ENCODE peak calls at places on chromosome 9, in five cellular contexts. U is neural crest cell, T is GM12865, L is AG10803, F is glutamatergic neuron. J is an unnamed sample.

GRCh38 chr9:98539954-98540353 is 168.8 kb downstream of the GABBR2 start:
- DNase-seq in U (no peak), T (no peak), L (no peak), F (no peak), J (no peak)

GRCh38 chr9:122742003-122742402 is at the start of gene OR1L6:
- DNase-seq in U (no peak), T (no peak), L (no peak), F (no peak), J (no peak)

GRCh38 chr9:131312822-131313770 is 23.6 kb downstream of the PLPP7 start:
- DNase-seq in U (no peak), T (no peak), L (no peak), F (no peak), J (no peak)

GRCh38 chr9:33114746-33115145 is 38.3 kb upstream of the SMU1 start:
- DNase-seq in U (no peak), T (no peak), L (no peak), F (no peak), J (no peak)

GRCh38 chr9:129990269-129991005 is 52.6 kb downstream of the FNBP1 start:
- DNase-seq in U (no peak), T (peak), L (no peak), F (no peak), J (no peak)

GRCh38 chr9:16458696-16459420 is 411.6 kb downstream of the BNC2 start:
- DNase-seq in U (no peak), T (peak), L (no peak), F (no peak), J (no peak)

GRCh38 chr9:76441551-76442322 is 17.2 kb upstream of the GCNT1 start:
- DNase-seq in U (no peak), T (peak), L (peak), F (no peak), J (no peak)

GRCh38 chr9:127356906-127357305 is 40.1 kb upstream of the SLC2A8 start:
- DNase-seq in U (no peak), T (no peak), L (no peak), F (no peak), J (no peak)

GRCh38 chr9:120032639-120033038 is 547.3 kb downstream of the CDK5RAP2 start:
- DNase-seq in U (no peak), T (no peak), L (peak), F (peak), J (peak)
- TF ChIP-seq CTCF in U (peak), T (no peak), L (peak), F (peak), J (peak)

DNA sequence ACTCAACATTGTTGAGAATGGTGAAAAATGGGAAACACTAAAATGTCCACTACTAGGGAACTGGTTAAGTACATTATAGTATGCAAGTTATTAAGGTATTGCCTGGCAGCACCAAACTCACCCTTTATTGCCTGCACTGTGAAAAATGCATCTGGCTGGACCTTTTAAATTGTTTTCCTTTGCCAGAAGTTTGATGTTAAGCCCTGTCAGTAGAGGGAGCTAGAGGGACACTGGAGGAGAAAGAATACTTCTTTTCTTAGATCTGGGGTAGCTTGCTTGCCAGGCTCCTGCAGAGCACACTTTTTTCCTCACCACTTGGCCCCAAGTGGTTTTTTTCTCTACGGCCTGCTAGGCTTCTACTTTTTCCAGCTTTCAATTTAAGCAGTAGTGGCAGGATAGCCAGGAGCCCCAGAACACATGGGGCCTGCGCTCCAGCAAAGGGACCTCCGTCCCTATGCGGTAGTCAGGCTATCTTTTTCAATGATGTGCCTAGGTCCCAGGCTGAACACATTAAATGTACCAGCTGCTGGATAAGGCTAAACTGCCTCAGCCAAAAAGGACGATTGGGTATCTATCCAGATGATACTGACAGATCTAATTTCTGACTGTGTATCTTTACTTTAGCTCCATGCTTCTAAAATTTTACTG is 8.0 kb upstream of the HABP4 start:
- DNase-seq in U (no peak), T (peak), L (no peak), F (no peak), J (peak)
- TF ChIP-seq CTCF in U (peak), T (peak), L (peak), F (peak), J (peak)

GRCh38 chr9:136949817-136950655 is 2.0 kb upstream of the LCN12 start:
- DNase-seq in U (peak), T (peak), L (peak), F (peak), J (peak)
- TF ChIP-seq CTCF in U (peak), T (peak), L (no peak), F (no peak), J (no peak)

DNA sequence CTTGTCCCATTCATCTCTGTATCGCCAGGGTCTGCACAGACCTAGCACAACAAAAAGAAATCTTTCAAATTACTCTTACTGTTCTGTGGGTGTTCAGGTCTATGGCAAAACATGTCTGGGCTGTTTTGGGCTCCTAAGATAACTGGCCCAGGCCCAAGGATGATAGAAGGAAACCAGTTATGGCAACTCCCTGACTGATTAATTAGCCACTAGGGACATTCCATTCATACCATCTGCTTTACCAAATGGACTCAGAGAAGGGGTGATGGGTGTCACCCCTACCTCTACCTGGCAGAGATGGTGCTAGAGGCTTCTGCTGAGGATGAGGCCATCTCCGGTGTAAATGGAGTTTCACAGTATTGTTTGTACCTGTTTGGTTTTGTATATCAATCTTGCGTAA is 1.9 kb downstream of the SLC31A2 start:
- DNase-seq in U (no peak), T (no peak), L (peak), F (no peak), J (no peak)
- TF ChIP-seq CTCF in U (no peak), T (no peak), L (no peak), F (no peak), J (no peak)

DNA sequence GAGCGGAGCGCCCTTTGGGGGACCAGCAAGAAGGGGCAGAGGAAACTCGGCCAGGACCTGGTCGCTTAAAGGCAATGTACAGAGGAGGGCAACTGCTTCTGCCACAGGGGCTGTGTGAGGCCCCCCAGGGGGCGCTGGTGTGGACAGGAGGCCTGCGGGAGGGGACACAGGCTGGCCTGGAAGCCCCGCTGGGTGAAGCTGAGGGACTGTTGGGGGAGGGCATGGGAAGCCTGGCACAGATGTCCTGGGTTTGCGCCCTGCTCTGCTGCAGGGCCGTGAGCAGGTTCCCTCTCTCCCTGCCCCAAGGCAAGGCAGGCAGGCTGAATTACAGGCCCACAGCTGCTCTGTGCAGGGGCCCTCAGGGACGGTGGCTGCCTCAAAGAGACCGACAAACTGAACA is 5.4 kb downstream of the MED22 start:
- DNase-seq in U (no peak), T (no peak), L (no peak), F (peak), J (peak)
- TF ChIP-seq CTCF in U (peak), T (no peak), L (peak), F (no peak), J (no peak)

J was measured in endothelial cell.